ENCODE peak calls at places on chromosomes 7 and 10, in six cellular contexts. L is KBM-7; K is WTC11; O is NCI-H69; T is left ventricle myocardium inferior; W is CD4-positive, alpha-beta T cell. S is an unnamed sample.

GRCh38 chr10:132301371-132302330 is 6.1 kb downstream of the STK32C start:
- DNase-seq in L (no peak), K (no peak), O (no peak), T (no peak), W (no peak), S (no peak)

GRCh38 chr10:119090026-119090808 is 9.6 kb upstream of the EIF3A start:
- DNase-seq in L (no peak), K (no peak), O (no peak), T (no peak), W (peak), S (no peak)

GRCh38 chr10:72653383-72654096 is 27.7 kb upstream of the MICU1 start:
- DNase-seq in L (no peak), K (no peak), O (no peak), T (no peak), W (no peak), S (no peak)

GRCh38 chr7:143305423-143306070 is 10.4 kb upstream of the CLCN1 start:
- DNase-seq in L (peak), K (peak), O (peak), T (peak), W (peak), S (peak)

GRCh38 chr7:5595545-5596045 is 172.0 kb upstream of the TNRC18 start:
- DNase-seq in L (peak), K (no peak), O (peak), T (no peak), W (no peak), S (peak)

GRCh38 chr7:2862831-2863361 is 18.8 kb upstream of the GNA12 start:
- DNase-seq in L (peak), K (no peak), O (no peak), T (no peak), W (no peak), S (peak)

GRCh38 chr10:6390213-6390612 is 187.5 kb downstream of the PFKFB3 start:
- DNase-seq in L (no peak), K (no peak), O (no peak), T (no peak), W (no peak), S (no peak)

GRCh38 chr10:2246747-2247146 is 509.4 kb upstream of the ADARB2 start:
- DNase-seq in L (no peak), K (no peak), O (no peak), T (no peak), W (no peak), S (no peak)

GRCh38 chr7:31336202-31337035 is 4.1 kb downstream of the NEUROD6 start:
- DNase-seq in L (no peak), K (peak), O (no peak), T (no peak), W (no peak), S (no peak)

GRCh38 chr10:132043861-132044695 is 21.7 kb upstream of the JAKMIP3 start:
- DNase-seq in L (no peak), K (no peak), O (peak), T (no peak), W (no peak), S (no peak)

GRCh38 chr7:128392446-128393327 is 17.1 kb downstream of the IMPDH1 start:
- DNase-seq in L (no peak), K (no peak), O (no peak), T (no peak), W (no peak), S (no peak)

GRCh38 chr7:35691827-35692307 is 3.1 kb downstream of the HERPUD2 start:
- DNase-seq in L (peak), K (no peak), O (peak), T (no peak), W (peak), S (no peak)

GRCh38 chr10:62744136-62744535 is 60.4 kb upstream of the ADO start:
- DNase-seq in L (no peak), K (no peak), O (no peak), T (no peak), W (no peak), S (no peak)

GRCh38 chr7:151223728-151224127 is 3.3 kb downstream of the ABCF2 start:
- DNase-seq in L (no peak), K (no peak), O (no peak), T (no peak), W (no peak), S (no peak)

GRCh38 chr10:76129213-76129612 is 697.8 kb downstream of the LRMDA start:
- DNase-seq in L (no peak), K (no peak), O (no peak), T (no peak), W (no peak), S (no peak)

GRCh38 chr10:102419561-102420442 is 834 bp upstream of the FBXL15 start:
- DNase-seq in L (peak), K (peak), O (peak), T (peak), W (peak), S (peak)

GRCh38 chr7:39270018-39270417 is 292.3 kb downstream of the POU6F2 start:
- DNase-seq in L (no peak), K (no peak), O (no peak), T (no peak), W (no peak), S (no peak)